ENCODE peak calls at places on chromosomes 13 and 19, in seven cellular contexts. V is fibroblast of lung, K is PC-3, U is Karpas-422, O is OCI-LY7, L is PC-9, J is hepatocyte. A is an unnamed sample. For H3K79me2, the result is how much of the 10 kb centered on the place peaks cover.

GRCh38 chr13:101751488-101751887 is 299.0 kb downstream of the ITGBL1 start:
- DNase-seq in V (peak), K (peak), U (no peak), O (no peak), L (peak), J (peak), A (no peak)

GRCh38 chr13:19183676-19184075 is 2.1 kb upstream of the TUBA3C start:
- DNase-seq in V (no peak), K (no peak), U (no peak), O (no peak), L (no peak), J (no peak), A (no peak)

GRCh38 chr19:45515807-45516401 is 8.6 kb downstream of the VASP start:
- DNase-seq in V (no peak), K (no peak), U (no peak), O (no peak), L (no peak), J (no peak), A (no peak)

GRCh38 chr19:17749912-17750317 is 1.4 kb upstream of the FCHO1 start:
- DNase-seq in V (no peak), K (no peak), U (no peak), O (peak), L (no peak), J (no peak), A (peak)

GRCh38 chr13:54536112-54536511 is 1507.5 kb downstream of the OLFM4 start:
- DNase-seq in V (no peak), K (peak), U (no peak), O (no peak), L (no peak), J (peak), A (no peak)

GRCh38 chr13:23701646-23702045 is 131.4 kb downstream of the TNFRSF19 start:
- DNase-seq in V (peak), K (no peak), U (no peak), O (no peak), L (no peak), J (no peak), A (no peak)

GRCh38 chr19:33780746-33781145 is 15.9 kb upstream of the KCTD15 start:
- DNase-seq in V (peak), K (no peak), U (no peak), O (no peak), L (no peak), J (no peak), A (no peak)

GRCh38 chr19:14467816-14468215 is 7.3 kb downstream of the PTGER1 start:
- DNase-seq in V (no peak), K (peak), U (no peak), O (no peak), L (peak), J (no peak), A (no peak)

GRCh38 chr13:109787135-109787954 is 962 bp upstream of the IRS2 start:
- DNase-seq in V (peak), K (peak), U (no peak), O (peak), L (peak), J (peak), A (no peak)

GRCh38 chr13:26502826-26503225 is 54.7 kb upstream of the WASF3 start:
- DNase-seq in V (peak), K (peak), U (no peak), O (no peak), L (no peak), J (peak), A (no peak)

GRCh38 chr19:45468159-45468651 is 409 bp downstream of the FOSB start:
- DNase-seq in V (no peak), K (no peak), U (peak), O (peak), L (no peak), J (peak), A (no peak)

GRCh38 chr13:100854091-100854490 is 179.5 kb upstream of the TMTC4 start:
- DNase-seq in V (no peak), K (no peak), U (no peak), O (no peak), L (no peak), J (no peak), A (no peak)

GRCh38 chr19:23075031-23075733 is 41.6 kb upstream of the ZNF730 start:
- DNase-seq in V (peak), K (peak), U (peak), O (peak), L (peak), J (peak), A (peak)

GRCh38 chr13:34411881-34412280 is 530.2 kb upstream of the NBEA start:
- DNase-seq in V (no peak), K (peak), U (no peak), O (no peak), L (no peak), J (no peak), A (no peak)

GRCh38 chr19:45638930-45639729 is at the start of gene EML2:
- DNase-seq in V (peak), K (peak), U (peak), O (peak), L (no peak), J (peak), A (peak)

GRCh38 chr19:49094505-49095482 is 9.5 kb downstream of the SNRNP70 start:
- DNase-seq in V (no peak), K (no peak), U (no peak), O (no peak), L (no peak), J (no peak), A (no peak)

GRCh38 chr13:19860884-19861655 is 2.4 kb downstream of the ZMYM5 start:
- DNase-seq in V (peak), K (peak), U (no peak), O (peak), L (peak), J (peak), A (peak)

GRCh38 chr19:32691291-32691951 is at the start of gene NUDT19:
- DNase-seq in V (peak), K (peak), U (peak), O (peak), L (peak), J (peak), A (peak)

GRCh38 chr13:98142427-98143156 is at the start of gene FARP1:
- DNase-seq in V (peak), K (peak), U (no peak), O (no peak), L (peak), J (peak), A (no peak)

GRCh38 chr13:98994896-98995295 is 17.0 kb upstream of the DOCK9 start:
- DNase-seq in V (no peak), K (no peak), U (no peak), O (peak), L (no peak), J (no peak), A (peak)

GRCh38 chr13:99900960-99901359 is 70.6 kb downstream of the ZIC5 start:
- DNase-seq in V (no peak), K (no peak), U (no peak), O (no peak), L (no peak), J (no peak), A (no peak)

GRCh38 chr13:65378943-65379519 is 1851.1 kb downstream of the PCDH9 start:
- DNase-seq in V (peak), K (peak), U (peak), O (peak), L (no peak), J (no peak), A (no peak)

GRCh38 chr13:46119883-46120614 is 15.2 kb upstream of the CPB2 start:
- DNase-seq in V (peak), K (peak), U (no peak), O (no peak), L (peak), J (peak), A (no peak)

GRCh38 chr13:46085737-46086136 is 19.1 kb downstream of the CPB2 start:
- DNase-seq in V (no peak), K (no peak), U (no peak), O (no peak), L (no peak), J (no peak), A (no peak)

GRCh38 chr13:27964741-27965323 is 4.3 kb downstream of the CDX2 start:
- DNase-seq in V (no peak), K (no peak), U (no peak), O (no peak), L (no peak), J (no peak), A (no peak)

GRCh38 chr19:45547965-45548609 is 36.5 kb downstream of the OPA3 start:
- DNase-seq in V (peak), K (peak), U (no peak), O (no peak), L (peak), J (peak), A (no peak)

GRCh38 chr13:40371531-40372125 is 294.8 kb downstream of the FOXO1 start:
- DNase-seq in V (no peak), K (no peak), U (no peak), O (no peak), L (no peak), J (no peak), A (no peak)

GRCh38 chr13:35349673-35350278 is 126.7 kb downstream of the MAB21L1 start:
- DNase-seq in V (peak), K (peak), U (no peak), O (no peak), L (peak), J (peak), A (no peak)

GRCh38 chr19:7641288-7642276 is 4.7 kb downstream of the STXBP2 start:
- DNase-seq in V (no peak), K (no peak), U (no peak), O (no peak), L (no peak), J (no peak), A (no peak)

GRCh38 chr13:27280009-27280646 is 9.5 kb downstream of the RASL11A start:
- DNase-seq in V (no peak), K (peak), U (no peak), O (no peak), L (peak), J (no peak), A (no peak)

GRCh38 chr13:38346764-38347163 is 2.9 kb upstream of the UFM1 start:
- DNase-seq in V (no peak), K (no peak), U (no peak), O (no peak), L (no peak), J (no peak), A (no peak)

GRCh38 chr19:2110822-2111221 is 14.1 kb downstream of the IZUMO4 start:
- DNase-seq in V (no peak), K (no peak), U (peak), O (peak), L (no peak), J (no peak), A (peak)
- H3K4me3 ChIP-seq in V (no peak), K (no peak), U (no peak), O (no peak), L (no peak), J (no peak), A (no peak)

GRCh38 chr13:49042476-49042875 is 66.8 kb downstream of the FNDC3A start:
- DNase-seq in V (peak), K (no peak), U (no peak), O (no peak), L (no peak), J (no peak), A (no peak)

GRCh38 chr13:49044849-49045248 is 69.1 kb downstream of the FNDC3A start:
- DNase-seq in V (no peak), K (no peak), U (no peak), O (no peak), L (no peak), J (no peak), A (no peak)

GRCh38 chr13:49044008-49044407 is 68.3 kb downstream of the FNDC3A start:
- DNase-seq in V (no peak), K (no peak), U (no peak), O (no peak), L (no peak), J (no peak), A (no peak)

GRCh38 chr13:49046534-49046933 is 70.8 kb downstream of the FNDC3A start:
- DNase-seq in V (peak), K (no peak), U (no peak), O (no peak), L (no peak), J (no peak), A (no peak)

DNA sequence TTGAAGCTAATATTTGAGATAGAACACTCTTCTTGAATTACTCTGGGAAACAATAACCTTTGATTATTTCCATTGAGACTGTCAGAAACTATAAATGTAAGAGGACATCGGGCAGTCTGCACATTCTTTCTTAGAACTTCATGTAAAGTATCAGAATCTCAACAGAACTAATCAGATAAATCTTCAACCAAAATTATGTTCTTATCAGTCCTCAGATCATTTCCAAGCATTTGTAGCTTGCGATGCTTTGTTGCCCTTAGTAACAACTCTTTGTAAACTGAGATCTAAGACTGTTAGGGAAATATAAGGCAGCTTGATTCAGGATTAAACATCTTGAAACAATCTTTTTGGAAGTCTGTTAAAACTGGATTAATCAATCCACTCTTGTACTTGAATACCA is 70.3 kb downstream of the FNDC3A start:
- DNase-seq in V (peak), K (no peak), U (no peak), O (no peak), L (no peak), J (no peak), A (no peak)
- H3K79me2 ChIP-seq in V (under half), K (under half), U (under half), O (under half), L (under half), J (under half), A (under half)

GRCh38 chr19:10686661-10687517 is 14.3 kb upstream of the QTRT1 start:
- DNase-seq in V (peak), K (peak), U (no peak), O (no peak), L (peak), J (no peak), A (no peak)
- H3K27ac ChIP-seq in V (peak), K (no peak), U (no peak), O (no peak), L (no peak), J (no peak), A (no peak)

DNA sequence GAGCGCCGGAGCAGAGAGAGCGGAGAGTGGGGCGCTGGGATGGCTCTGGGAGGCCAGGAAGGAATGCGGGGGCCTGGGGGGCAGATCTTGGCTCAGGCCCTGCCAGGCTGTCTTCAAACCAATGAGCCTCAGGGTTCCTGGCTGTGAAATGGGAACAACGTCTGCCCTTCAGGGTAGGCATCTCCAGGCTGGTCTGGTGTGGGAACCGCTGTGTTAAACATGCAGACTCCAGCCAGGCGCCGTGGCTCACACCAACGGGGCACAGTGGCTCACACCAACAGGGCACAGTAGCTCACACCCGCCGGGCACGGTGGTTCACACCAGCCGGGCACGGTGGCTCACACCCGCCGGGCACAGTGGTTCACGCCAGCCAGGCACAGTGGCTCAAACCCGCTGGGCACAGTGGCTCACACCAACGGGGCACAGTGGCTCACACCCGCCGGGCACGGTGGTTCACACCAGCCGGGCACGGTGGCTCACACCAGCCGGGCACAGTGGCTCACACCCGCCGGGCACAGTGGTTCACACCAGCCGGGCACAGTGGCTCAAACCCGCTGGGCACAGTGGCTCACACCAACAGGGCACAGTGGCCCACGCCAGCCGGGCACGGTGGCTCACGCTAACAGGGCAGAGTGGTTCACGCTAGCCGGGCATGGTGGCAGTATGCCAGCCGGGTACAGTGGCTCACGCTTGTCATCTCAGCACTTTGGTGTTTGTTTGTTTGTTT is 40.1 kb downstream of the EFNA2 start:
- DNase-seq in V (no peak), K (no peak), U (no peak), O (no peak), L (no peak), J (no peak), A (no peak)
- H3K4me3 ChIP-seq in V (no peak), K (peak), U (no peak), O (no peak), L (peak), J (no peak), A (no peak)

GRCh38 chr13:103539721-103540120 is 473.5 kb upstream of the SLC10A2 start:
- DNase-seq in V (no peak), K (no peak), U (no peak), O (no peak), L (no peak), J (no peak), A (no peak)
- H3K79me2 ChIP-seq in V (under half), K (under half), U (under half), O (under half), L (under half), J (under half), A (under half)

DNA sequence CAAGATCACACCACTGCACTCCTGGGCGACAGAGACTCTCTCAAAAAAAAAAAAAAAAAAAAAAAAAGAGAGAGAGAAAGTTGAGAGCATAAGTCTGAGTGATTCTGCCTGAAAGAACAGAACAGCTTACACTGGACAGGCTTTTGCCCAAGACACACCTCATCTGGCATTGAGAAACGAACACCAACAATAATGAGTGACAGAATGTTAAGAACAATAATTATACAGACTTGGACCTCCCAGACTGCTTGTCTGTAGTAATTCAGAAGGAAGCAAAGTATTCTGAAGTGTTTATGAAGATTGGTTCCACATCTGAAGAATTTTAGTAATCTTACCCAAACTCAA is 20.0 kb downstream of the ABCC4 start:
- DNase-seq in V (no peak), K (no peak), U (peak), O (no peak), L (no peak), J (no peak), A (no peak)
- H3K27ac ChIP-seq in V (peak), K (no peak), U (peak), O (peak), L (no peak), J (peak), A (no peak)

DNA sequence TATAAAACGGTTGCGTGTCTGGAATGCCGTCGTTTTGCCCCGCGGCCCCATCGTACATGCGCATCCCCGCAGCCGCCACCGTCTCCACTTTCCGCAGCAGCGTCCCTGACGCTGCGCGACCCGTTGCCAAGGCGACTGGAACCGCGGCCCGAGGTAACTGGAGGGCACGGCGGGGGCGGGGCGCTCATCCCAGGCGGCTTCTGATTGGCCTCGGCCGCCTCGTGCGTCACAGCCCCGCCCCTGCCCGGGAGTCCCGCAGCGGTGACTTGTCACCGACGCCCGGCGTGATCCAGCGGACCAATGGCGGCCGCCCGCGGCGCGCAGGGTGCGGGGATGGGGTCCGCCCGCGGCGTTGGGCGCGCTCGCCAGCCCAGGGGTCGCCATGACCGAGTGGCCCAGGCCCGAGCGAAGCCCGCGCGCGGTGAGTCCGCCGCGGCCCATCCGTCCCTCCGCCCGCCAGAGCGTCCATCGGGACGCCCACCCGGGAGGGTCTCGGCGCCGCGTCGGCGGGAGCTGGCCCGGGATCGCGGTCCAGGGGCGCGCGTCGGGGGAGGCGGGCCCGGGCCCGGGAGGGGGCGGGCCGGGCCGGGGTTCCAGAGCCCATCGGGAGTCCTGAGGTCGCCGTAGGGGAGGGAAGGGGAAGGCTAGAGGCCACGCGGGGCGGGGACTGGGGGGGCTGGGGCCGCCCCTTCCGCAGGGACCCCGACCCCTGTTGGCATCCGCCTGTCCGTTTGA is at the start of gene ZSCAN1:
- DNase-seq in V (peak), K (no peak), U (no peak), O (no peak), L (no peak), J (peak), A (no peak)
- H3K4me3 ChIP-seq in V (peak), K (no peak), U (no peak), O (no peak), L (no peak), J (peak), A (no peak)

GRCh38 chr19:38839816-38840582 is 8.4 kb upstream of the ECH1 start:
- DNase-seq in V (peak), K (no peak), U (no peak), O (no peak), L (no peak), J (no peak), A (no peak)
- H3K79me2 ChIP-seq in V (under half), K (under half), U (under half), O (under half), L (half or more), J (half or more), A (half or more)

GRCh38 chr19:15672580-15673175 is at the start of gene CYP4F12:
- DNase-seq in V (no peak), K (peak), U (peak), O (no peak), L (peak), J (peak), A (peak)

GRCh38 chr19:15671237-15671636 is 1.6 kb upstream of the CYP4F12 start:
- DNase-seq in V (no peak), K (no peak), U (no peak), O (no peak), L (no peak), J (no peak), A (no peak)

GRCh38 chr19:15671891-15672579 is 852 bp upstream of the CYP4F12 start:
- DNase-seq in V (no peak), K (no peak), U (no peak), O (no peak), L (no peak), J (no peak), A (no peak)

GRCh38 chr19:15675560-15675959 is 2.7 kb downstream of the CYP4F12 start:
- DNase-seq in V (no peak), K (no peak), U (no peak), O (no peak), L (no peak), J (no peak), A (peak)

GRCh38 chr19:15673176-15673654 is 328 bp downstream of the CYP4F12 start:
- DNase-seq in V (no peak), K (no peak), U (no peak), O (no peak), L (peak), J (no peak), A (no peak)
- H3K27ac ChIP-seq in V (no peak), K (no peak), U (no peak), O (no peak), L (peak), J (no peak), A (no peak)

A was measured in DND-41.